ENCODE peak calls at places on chromosomes 11 and 22, in eight cellular contexts. D, J, W, U, E, M, Y and K are unnamed samples.

GRCh38 chr22:42116848-42117424 is 13.7 kb downstream of the CYP2D6 start:
- DNase-seq in D (no peak), M (peak; percentile 11), U (peak; percentile 31), E (no peak), W (no peak), Y (no peak), J (peak; percentile 54), K (no peak)

GRCh38 chr22:50087646-50088045 is 2.2 kb upstream of the MOV10L1 start:
- DNase-seq in W (no peak), J (no peak), D (no peak), Y (no peak), E (no peak), U (no peak), M (no peak), K (no peak)

GRCh38 chr22:30553971-30554370 is 7.4 kb upstream of the SEC14L6 start:
- DNase-seq in Y (no peak), W (no peak), J (no peak), D (no peak), M (no peak), E (no peak), U (no peak), K (no peak)

GRCh38 chr22:44473166-44473565 is 24.9 kb downstream of the RTL6 start:
- DNase-seq in W (no peak), J (no peak), Y (no peak), E (no peak), D (no peak), U (no peak), M (no peak), K (no peak)

GRCh38 chr11:100740440-100740839 is 53.4 kb downstream of the ARHGAP42 start:
- DNase-seq in M (peak; percentile 18), Y (no peak), D (no peak), U (peak; percentile 47), J (no peak), W (no peak), E (no peak), K (no peak)

GRCh38 chr11:119709638-119710346 is 19.2 kb downstream of the NECTIN1 start:
- DNase-seq in M (peak; percentile 71), J (peak; percentile 77), W (no peak), U (peak; percentile 85), E (no peak), D (no peak), Y (peak; percentile 46), K (no peak)

GRCh38 chr22:37178350-37179125 is 9.5 kb downstream of the C1QTNF6 start:
- DNase-seq in E (peak; percentile 70), D (no peak), Y (no peak), U (peak; percentile 41), W (no peak), M (peak; percentile 20), J (no peak), K (no peak)

GRCh38 chr22:50084085-50084484 is 1.1 kb downstream of the MLC1 start:
- DNase-seq in J (no peak), M (no peak), E (no peak), U (no peak), Y (no peak), W (no peak), D (no peak), K (no peak)

GRCh38 chr11:44036811-44037657 is 10.7 kb upstream of the ACCSL start:
- DNase-seq in E (peak; percentile 55), U (peak; percentile 89), J (peak; percentile 83), D (peak; percentile 93), Y (no peak), M (peak; percentile 89), W (peak; percentile 81), K (peak; percentile 41)

GRCh38 chr11:93133710-93134109 is 64.1 kb downstream of the SLC36A4 start:
- DNase-seq in Y (peak; percentile 8), E (peak; percentile 10), M (peak; percentile 45), U (peak; percentile 75), D (no peak), W (no peak), J (no peak), K (peak; percentile 23)
- TF ChIP-seq CTCF in Y (no peak), E (no peak), M (no peak), U (no peak), D (no peak), W (no peak), J (no peak), K (no peak)

GRCh38 chr11:577611-577894 is 1.3 kb downstream of the PHRF1 start:
- DNase-seq in Y (no peak), D (no peak), J (no peak), M (no peak), E (no peak), W (no peak), U (no peak), K (no peak)

GRCh38 chr11:575996-576756 is at the start of gene PHRF1:
- DNase-seq in D (peak; percentile 95), M (peak; percentile 90), J (peak; percentile 91), E (peak; percentile 77), W (peak; percentile 97), Y (peak; percentile 31), U (peak; percentile 96), K (peak; percentile 61)

GRCh38 chr11:579830-580601 is 3.7 kb downstream of the PHRF1 start:
- DNase-seq in D (no peak), E (no peak), Y (no peak), J (no peak), U (no peak), W (no peak), M (peak; percentile 46), K (no peak)

GRCh38 chr11:576791-577610 is 731 bp downstream of the PHRF1 start:
- DNase-seq in M (no peak), U (peak; percentile 17), Y (no peak), E (no peak), W (no peak), J (no peak), D (no peak), K (no peak)

DNA sequence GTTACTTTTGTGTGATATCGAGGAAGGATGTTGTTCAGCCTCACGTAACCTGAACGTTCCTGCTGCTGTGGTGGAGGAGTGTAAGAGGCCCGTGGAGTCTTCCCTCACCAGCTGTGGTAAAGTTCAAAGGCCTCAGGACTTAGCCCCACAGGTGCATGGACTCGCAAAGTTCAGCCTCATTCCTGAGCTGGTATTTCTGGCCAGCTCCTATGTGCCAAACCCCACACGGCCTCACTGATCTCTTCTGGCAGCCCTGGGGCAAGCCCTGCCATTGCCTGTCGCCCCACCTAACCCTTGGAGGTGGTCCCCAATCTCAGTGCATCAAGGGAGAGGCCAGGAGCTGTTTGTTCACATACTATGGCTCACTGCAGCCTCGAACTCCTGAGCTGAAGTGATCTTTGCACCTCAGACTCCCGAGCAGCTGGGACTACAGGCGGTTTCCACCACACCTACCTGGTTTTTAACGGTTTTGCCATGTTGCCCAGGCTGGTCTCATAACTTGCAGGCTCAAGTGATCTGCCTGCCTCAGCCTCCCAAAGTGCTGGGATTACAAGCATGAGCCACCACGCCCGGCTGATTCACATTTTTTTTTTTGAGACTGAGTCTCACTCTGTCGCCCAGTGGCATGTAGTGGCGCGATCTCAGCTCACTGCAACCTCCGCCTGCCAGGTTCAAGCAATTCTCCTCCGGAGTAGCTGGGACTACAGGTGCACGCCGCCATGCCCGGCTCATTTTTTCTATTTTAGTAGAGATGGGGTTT is 2.2 kb downstream of the PHRF1 start:
- DNase-seq in E (peak; percentile 65), M (no peak), Y (no peak), J (no peak), U (no peak), D (no peak), W (no peak), K (no peak)
- H3K4me3 ChIP-seq in E (no peak overlapping the region), M (peak overlapping the region; percentile 92), Y (no peak overlapping the region), J (peak overlapping the region; percentile 86), U (peak overlapping the region; percentile 76), D (peak overlapping the region; percentile 89), W (peak overlapping the region; percentile 79), K (peak overlapping the region; percentile 92)

DNA sequence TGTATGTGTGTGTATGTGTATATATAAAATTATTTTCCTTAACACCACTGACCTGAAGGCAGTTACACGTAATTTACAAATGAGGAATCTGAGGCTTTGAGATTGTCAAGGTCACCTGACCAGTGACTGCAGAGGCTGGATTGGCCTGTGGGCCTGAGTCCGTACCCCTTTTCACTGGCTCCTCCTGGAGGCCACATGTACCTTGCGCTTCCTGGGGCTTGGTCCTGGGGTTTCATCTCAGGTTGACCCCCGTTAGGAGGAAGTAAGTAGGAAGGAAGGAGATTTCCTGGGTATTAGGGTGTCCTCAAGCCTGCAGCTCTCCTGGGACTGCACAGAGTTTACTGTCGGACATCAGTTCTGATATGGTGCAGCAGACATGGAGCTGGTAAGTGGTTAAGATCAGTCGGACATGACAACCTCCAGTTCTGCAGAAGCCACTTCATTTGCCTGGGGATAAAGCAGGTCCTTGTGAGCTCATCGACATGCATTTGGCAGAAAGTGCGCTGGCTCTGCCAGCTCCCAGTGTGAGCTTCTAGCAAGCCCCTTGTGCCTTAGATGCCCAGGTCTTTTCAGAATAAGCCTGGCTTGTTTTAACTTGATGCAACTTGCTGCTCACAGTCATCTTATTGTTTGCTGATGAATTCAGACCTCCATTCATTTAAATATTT is 36.6 kb downstream of the ST3GAL4 start:
- DNase-seq in D (no peak), J (peak; percentile 34), U (no peak), W (no peak), E (peak; percentile 91), Y (no peak), M (no peak), K (no peak)
- TF ChIP-seq CTCF in D (no peak), J (peak; percentile 39), U (no peak), W (peak; percentile 47), E (no peak), Y (peak; percentile 12), M (peak; percentile 6), K (no peak)

GRCh38 chr11:844693-845644 is 2.3 kb downstream of the TSPAN4 start:
- DNase-seq in M (peak; percentile 94), Y (peak; percentile 80), W (peak; percentile 92), J (peak; percentile 74), U (peak; percentile 98), D (peak; percentile 96), E (no peak), K (peak; percentile 69)

GRCh38 chr11:842370-843002 is at the start of the genes POLR2L and TSPAN4:
- DNase-seq in E (peak; percentile 64), Y (no peak), J (peak; percentile 84), W (peak; percentile 93), U (peak; percentile 86), D (peak; percentile 84), M (peak; percentile 83), K (no peak)

GRCh38 chr11:843086-843704 is 543 bp downstream of the TSPAN4 start:
- DNase-seq in E (no peak), D (no peak), M (no peak), U (no peak), W (no peak), J (no peak), Y (no peak), K (no peak)

GRCh38 chr11:845872-846271 is 3.2 kb downstream of the TSPAN4 start:
- DNase-seq in M (no peak), D (no peak), Y (no peak), E (no peak), J (no peak), W (no peak), U (peak; percentile 43), K (no peak)

DNA sequence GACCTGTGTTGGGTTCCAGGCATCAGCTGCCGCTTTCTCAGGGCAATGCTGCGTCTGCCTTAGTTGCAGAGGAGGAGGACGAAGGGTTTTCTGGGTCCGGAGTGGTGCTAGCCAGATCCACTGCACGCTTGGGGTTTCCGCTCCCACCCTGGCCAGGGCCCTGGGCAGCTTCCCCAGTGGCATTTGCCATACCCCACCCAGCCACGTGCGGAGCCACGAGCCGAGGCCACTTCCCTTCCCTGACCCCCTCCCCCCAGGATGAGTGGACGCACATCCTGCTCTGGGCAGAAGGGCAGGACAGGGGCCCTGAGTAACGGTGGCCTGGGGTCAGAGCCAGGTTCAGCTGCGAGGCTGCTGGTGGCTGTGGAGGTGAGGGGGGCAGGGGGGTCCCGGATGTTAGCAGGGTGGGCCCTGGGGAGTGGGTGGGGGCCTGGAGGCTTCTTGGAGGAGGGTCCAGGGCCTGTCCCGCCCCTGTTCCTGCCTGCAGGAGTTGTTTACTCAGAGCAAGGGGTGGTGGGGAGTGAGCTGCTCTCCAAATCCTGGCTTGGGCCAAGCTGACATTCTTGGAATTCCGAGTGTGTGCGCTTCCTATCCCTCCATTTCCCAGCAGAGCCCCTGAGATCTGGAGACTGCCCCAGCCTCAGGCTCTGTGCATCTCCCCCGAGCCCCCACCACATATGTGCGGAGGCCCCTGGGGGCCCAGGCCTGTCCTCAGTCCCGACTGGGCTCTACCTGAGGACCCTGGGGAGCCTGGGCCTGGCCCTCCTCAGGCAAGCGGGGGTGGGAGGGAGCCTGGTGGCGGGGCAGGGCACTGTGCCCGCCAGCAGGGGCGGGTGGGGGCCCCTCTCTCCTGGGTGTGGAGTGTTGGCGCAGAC is 1.4 kb downstream of the TSPAN4 start:
- DNase-seq in D (peak; percentile 98), U (peak; percentile 96), M (peak; percentile 94), J (no peak), W (peak; percentile 92), E (peak; percentile 63), Y (peak; percentile 83), K (peak; percentile 84)
- H3K4me3 ChIP-seq in D (peak overlapping the region; percentile 98), U (peak overlapping the region; percentile 93), M (peak overlapping the region; percentile 94), J (peak overlapping the region; percentile 77), W (peak overlapping the region; percentile 97), E (peak overlapping the region; percentile 52), Y (peak overlapping the region; percentile 96), K (peak overlapping the region; percentile 86)